ENCODE peak calls at places on chromosomes 3 and 15, in four cellular contexts. One of them, this sample, is unnamed.

GRCh38 chr3:155393316-155393715 is 99.8 kb upstream of the STRIT1 start:
- DNase-seq in NCI-H2081 treated with DMSO at 0.1 percent for 48 hours: no peak
- DNase-seq in hippocampal formation: no peak
- DNase-seq in HT-29: no peak
- DNase-seq in this sample: no peak

GRCh38 chr3:30680789-30681188 is 74.4 kb downstream of the TGFBR2 start:
- DNase-seq in NCI-H2081 treated with DMSO at 0.1 percent for 48 hours: no peak
- DNase-seq in hippocampal formation: peak
- DNase-seq in HT-29: no peak
- DNase-seq in this sample: peak

GRCh38 chr3:119125742-119126507 is 20.0 kb upstream of the TEX55 start:
- DNase-seq in NCI-H2081 treated with DMSO at 0.1 percent for 48 hours: no peak
- DNase-seq in hippocampal formation: no peak
- DNase-seq in HT-29: no peak
- DNase-seq in this sample: no peak

GRCh38 chr15:41506796-41507341 is 6.8 kb downstream of the LTK start:
- DNase-seq in NCI-H2081 treated with DMSO at 0.1 percent for 48 hours: no peak
- DNase-seq in hippocampal formation: no peak
- DNase-seq in HT-29: peak
- DNase-seq in this sample: no peak

GRCh38 chr3:178295257-178295912 is 240.9 kb upstream of the KCNMB2 start:
- DNase-seq in NCI-H2081 treated with DMSO at 0.1 percent for 48 hours: no peak
- DNase-seq in hippocampal formation: no peak
- DNase-seq in HT-29: no peak
- DNase-seq in this sample: no peak

GRCh38 chr15:47194718-47195117 is 522.6 kb upstream of the SEMA6D start:
- DNase-seq in NCI-H2081 treated with DMSO at 0.1 percent for 48 hours: no peak
- DNase-seq in hippocampal formation: peak
- DNase-seq in HT-29: peak
- DNase-seq in this sample: no peak

GRCh38 chr3:54427951-54428871 is 305.9 kb downstream of the CACNA2D3 start:
- DNase-seq in NCI-H2081 treated with DMSO at 0.1 percent for 48 hours: peak
- DNase-seq in hippocampal formation: peak
- DNase-seq in HT-29: peak
- DNase-seq in this sample: no peak

GRCh38 chr15:45642203-45642932 is 7.5 kb downstream of the SQOR start:
- DNase-seq in NCI-H2081 treated with DMSO at 0.1 percent for 48 hours: no peak
- DNase-seq in hippocampal formation: no peak
- DNase-seq in HT-29: no peak
- DNase-seq in this sample: no peak

GRCh38 chr3:141306922-141307321 is 61.4 kb upstream of the ZBTB38 start:
- DNase-seq in NCI-H2081 treated with DMSO at 0.1 percent for 48 hours: no peak
- DNase-seq in hippocampal formation: no peak
- DNase-seq in HT-29: no peak
- DNase-seq in this sample: no peak

GRCh38 chr3:82044918-82045715 is 283.7 kb upstream of the GBE1 start:
- DNase-seq in NCI-H2081 treated with DMSO at 0.1 percent for 48 hours: peak
- DNase-seq in hippocampal formation: no peak
- DNase-seq in HT-29: no peak
- DNase-seq in this sample: no peak

GRCh38 chr15:62769604-62770003 is 272.9 kb upstream of the TPM1 start:
- DNase-seq in NCI-H2081 treated with DMSO at 0.1 percent for 48 hours: no peak
- DNase-seq in hippocampal formation: no peak
- DNase-seq in HT-29: no peak
- DNase-seq in this sample: no peak

GRCh38 chr3:138349926-138350665 is 1.7 kb downstream of the MRAS start:
- DNase-seq in NCI-H2081 treated with DMSO at 0.1 percent for 48 hours: no peak
- DNase-seq in hippocampal formation: no peak
- DNase-seq in HT-29: no peak
- DNase-seq in this sample: no peak

GRCh38 chr3:187630421-187630820 is 39.8 kb downstream of the SST start:
- DNase-seq in NCI-H2081 treated with DMSO at 0.1 percent for 48 hours: no peak
- DNase-seq in hippocampal formation: no peak
- DNase-seq in HT-29: no peak
- DNase-seq in this sample: no peak

GRCh38 chr3:133759740-133760069 is 13.5 kb downstream of the TF start:
- DNase-seq in NCI-H2081 treated with DMSO at 0.1 percent for 48 hours: no peak
- DNase-seq in hippocampal formation: no peak
- DNase-seq in HT-29: no peak
- DNase-seq in this sample: no peak

GRCh38 chr15:56917652-56918045 is 795 bp upstream of the TCF12 start:
- DNase-seq in NCI-H2081 treated with DMSO at 0.1 percent for 48 hours: no peak
- DNase-seq in hippocampal formation: no peak
- DNase-seq in HT-29: peak
- DNase-seq in this sample: no peak

GRCh38 chr3:125017406-125017805 is 38.4 kb downstream of the HEG1 start:
- DNase-seq in NCI-H2081 treated with DMSO at 0.1 percent for 48 hours: no peak
- DNase-seq in hippocampal formation: no peak
- DNase-seq in HT-29: no peak
- DNase-seq in this sample: no peak

GRCh38 chr3:39744746-39745145 is 64.7 kb upstream of the MYRIP start:
- DNase-seq in NCI-H2081 treated with DMSO at 0.1 percent for 48 hours: no peak
- DNase-seq in hippocampal formation: no peak
- DNase-seq in HT-29: no peak
- DNase-seq in this sample: no peak

GRCh38 chr15:39404767-39405173 is 176.1 kb upstream of the THBS1 start:
- DNase-seq in NCI-H2081 treated with DMSO at 0.1 percent for 48 hours: no peak
- DNase-seq in hippocampal formation: no peak
- DNase-seq in HT-29: no peak
- DNase-seq in this sample: no peak

GRCh38 chr15:54032066-54032465 is 53.8 kb downstream of the UNC13C start:
- DNase-seq in NCI-H2081 treated with DMSO at 0.1 percent for 48 hours: no peak
- DNase-seq in hippocampal formation: no peak
- DNase-seq in HT-29: no peak
- DNase-seq in this sample: no peak

GRCh38 chr3:59263152-59263551 is 213.3 kb upstream of the CFAP20DC start:
- DNase-seq in NCI-H2081 treated with DMSO at 0.1 percent for 48 hours: no peak
- DNase-seq in hippocampal formation: no peak
- DNase-seq in HT-29: no peak
- DNase-seq in this sample: no peak

GRCh38 chr3:52770581-52771333 is at the start of gene NEK4:
- DNase-seq in NCI-H2081 treated with DMSO at 0.1 percent for 48 hours: peak
- DNase-seq in hippocampal formation: peak
- DNase-seq in HT-29: peak
- DNase-seq in this sample: peak

GRCh38 chr3:29057326-29057725 is 223.5 kb upstream of the RBMS3 start:
- DNase-seq in NCI-H2081 treated with DMSO at 0.1 percent for 48 hours: no peak
- DNase-seq in hippocampal formation: no peak
- DNase-seq in HT-29: no peak
- DNase-seq in this sample: no peak

GRCh38 chr3:169189486-169189885 is 474.0 kb downstream of the MECOM start:
- DNase-seq in NCI-H2081 treated with DMSO at 0.1 percent for 48 hours: no peak
- DNase-seq in hippocampal formation: no peak
- DNase-seq in HT-29: no peak
- DNase-seq in this sample: no peak

GRCh38 chr3:101635954-101636798 is 40.8 kb downstream of the ZBTB11 start:
- DNase-seq in NCI-H2081 treated with DMSO at 0.1 percent for 48 hours: no peak
- DNase-seq in hippocampal formation: no peak
- DNase-seq in HT-29: peak
- DNase-seq in this sample: peak

GRCh38 chr3:69695443-69695842 is 43.8 kb upstream of the MITF start:
- DNase-seq in NCI-H2081 treated with DMSO at 0.1 percent for 48 hours: no peak
- DNase-seq in hippocampal formation: no peak
- DNase-seq in HT-29: no peak
- DNase-seq in this sample: no peak

GRCh38 chr3:190855151-190855550 is 7.3 kb downstream of the GMNC start:
- DNase-seq in NCI-H2081 treated with DMSO at 0.1 percent for 48 hours: no peak
- DNase-seq in hippocampal formation: no peak
- DNase-seq in HT-29: no peak
- DNase-seq in this sample: no peak

GRCh38 chr3:156037356-156037755 is 83.0 kb upstream of the KCNAB1 start:
- DNase-seq in NCI-H2081 treated with DMSO at 0.1 percent for 48 hours: peak
- DNase-seq in hippocampal formation: no peak
- DNase-seq in HT-29: no peak
- DNase-seq in this sample: no peak

GRCh38 chr3:38126121-38126892 is 10.6 kb downstream of the ACAA1 start:
- DNase-seq in NCI-H2081 treated with DMSO at 0.1 percent for 48 hours: no peak
- DNase-seq in hippocampal formation: no peak
- DNase-seq in HT-29: no peak
- DNase-seq in this sample: no peak